ENCODE peak calls at places on chromosomes 6 and 20, in five cellular contexts. N, W, L, D and E are unnamed samples.

GRCh38 chr20:36658300-36658699 is 12.3 kb upstream of the SLA2 start:
- DNase-seq in N (no peak), W (no peak), L (no peak), D (no peak), E (no peak)

GRCh38 chr20:18256440-18257090 is 31.8 kb upstream of the ZNF133 start:
- DNase-seq in N (no peak), W (no peak), L (no peak), D (no peak), E (no peak)

GRCh38 chr6:11665636-11666335 is 112.8 kb downstream of the ADTRP start:
- DNase-seq in N (no peak), W (no peak), L (no peak), D (no peak), E (no peak)

GRCh38 chr20:47551841-47552240 is 50.2 kb downstream of the NCOA3 start:
- DNase-seq in N (no peak), W (no peak), L (no peak), D (no peak), E (no peak)

GRCh38 chr6:104956663-104957294 is at the start of gene LIN28B:
- DNase-seq in N (no peak), W (no peak), L (no peak), D (no peak), E (no peak)

GRCh38 chr6:111480988-111481830 is 1.8 kb downstream of the REV3L start:
- DNase-seq in N (no peak), W (no peak), L (peak), D (no peak), E (no peak)

GRCh38 chr6:56804996-56805395 is 149.9 kb upstream of the BEND6 start:
- DNase-seq in N (no peak), W (no peak), L (peak), D (no peak), E (no peak)

GRCh38 chr6:41406821-41407787 is 71.7 kb downstream of the NCR2 start:
- DNase-seq in N (no peak), W (peak), L (peak), D (no peak), E (no peak)